ENCODE peak calls at places on chromosomes 13 and 19, in seven cellular contexts. Z, Q, N, J, D, G and B are unnamed samples.

GRCh38 chr19:4547303-4548237 is 7.7 kb upstream of the LRG1 start:
- DNase-seq in N (peak), G (no peak), Z (no peak), D (no peak), J (no peak), Q (peak), B (peak)

GRCh38 chr19:8366961-8367326 is 3.0 kb downstream of the ANGPTL4 start:
- DNase-seq in G (peak), Q (no peak), Z (peak), J (no peak), N (peak), D (no peak), B (no peak)

GRCh38 chr13:112055032-112055416 is 11.9 kb upstream of the SOX1 start:
- DNase-seq in D (no peak), G (no peak), J (no peak), Q (no peak), Z (no peak), N (no peak), B (no peak)

GRCh38 chr13:48630291-48630690 is 23.4 kb upstream of the CYSLTR2 start:
- DNase-seq in D (no peak), G (no peak), Q (no peak), Z (no peak), J (no peak), N (no peak), B (no peak)

GRCh38 chr13:47005761-47006414 is 109.0 kb upstream of the HTR2A start:
- DNase-seq in G (no peak), D (no peak), Q (no peak), Z (no peak), J (no peak), N (no peak), B (no peak)

GRCh38 chr19:52992109-52993004 is 21.4 kb upstream of the ERVV-1 start:
- DNase-seq in D (peak), G (peak), Z (peak), Q (peak), N (peak), J (no peak), B (peak)

GRCh38 chr13:64959276-64959675 is 2270.9 kb downstream of the PCDH9 start:
- DNase-seq in N (no peak), Z (no peak), D (no peak), J (no peak), G (no peak), Q (no peak), B (no peak)

GRCh38 chr13:34863360-34864135 is 78.5 kb upstream of the NBEA start:
- DNase-seq in G (no peak), Z (no peak), D (no peak), Q (no peak), J (peak), N (no peak), B (no peak)

GRCh38 chr19:1252818-1253513 is 4.6 kb downstream of the MIDN start:
- DNase-seq in Z (peak), N (peak), J (no peak), D (peak), G (peak), Q (peak), B (peak)

GRCh38 chr19:16160943-16161560 is 12.3 kb downstream of the CIB3 start:
- DNase-seq in N (no peak), Z (no peak), J (peak), Q (no peak), D (no peak), G (peak), B (no peak)

GRCh38 chr19:14505488-14506239 is 9.7 kb upstream of the GIPC1 start:
- DNase-seq in J (peak), Z (no peak), D (no peak), Q (peak), N (no peak), G (peak), B (peak)

GRCh38 chr13:102677122-102677521 is 17.7 kb downstream of the METTL21C start:
- DNase-seq in Z (no peak), D (no peak), Q (no peak), N (no peak), J (no peak), G (no peak), B (no peak)

GRCh38 chr13:35990196-35990595 is 141.0 kb downstream of the DCLK1 start:
- DNase-seq in Q (no peak), J (no peak), Z (no peak), N (no peak), D (no peak), G (no peak), B (no peak)

GRCh38 chr19:5149508-5149907 is 180.6 kb downstream of the KDM4B start:
- DNase-seq in G (no peak), J (no peak), Q (no peak), N (no peak), Z (no peak), D (no peak), B (no peak)

GRCh38 chr13:81800433-81800832 is 1459.5 kb upstream of the SPRY2 start:
- DNase-seq in N (no peak), Z (no peak), G (no peak), D (no peak), J (no peak), Q (no peak), B (no peak)

GRCh38 chr13:94252209-94252608 is 227.3 kb downstream of the DCT start:
- DNase-seq in Z (no peak), G (no peak), D (no peak), N (no peak), Q (no peak), J (no peak), B (no peak)

GRCh38 chr19:33512580-33513137 is 8.9 kb downstream of the PEPD start:
- DNase-seq in D (no peak), J (no peak), Q (no peak), Z (no peak), N (no peak), G (no peak), B (no peak)
- TF ChIP-seq POLR2A in D (no peak), J (no peak), Q (no peak), Z (no peak), N (no peak), G (no peak), B (no peak)

GRCh38 chr13:24218977-24219376 is 58.5 kb downstream of the SPATA13 start:
- DNase-seq in D (no peak), Q (no peak), J (no peak), N (no peak), Z (no peak), G (no peak), B (no peak)
- H3K27ac ChIP-seq in D (no peak), Q (no peak), J (no peak), N (no peak), Z (peak), G (peak), B (peak)

GRCh38 chr13:30307966-30308290 is 577 bp upstream of the KATNAL1 start:
- DNase-seq in N (no peak), Q (no peak), Z (no peak), D (no peak), J (no peak), G (no peak), B (no peak)
- TF ChIP-seq POLR2A in N (no peak), Q (no peak), Z (no peak), D (no peak), J (no peak), G (no peak), B (no peak)

GRCh38 chr13:60260440-60260839 is 96.7 kb upstream of the DIAPH3 start:
- DNase-seq in Z (no peak), J (no peak), D (no peak), N (no peak), Q (no peak), G (no peak), B (no peak)
- H3K27ac ChIP-seq in Z (no peak), J (no peak), D (no peak), N (no peak), Q (no peak), G (no peak), B (no peak)

DNA sequence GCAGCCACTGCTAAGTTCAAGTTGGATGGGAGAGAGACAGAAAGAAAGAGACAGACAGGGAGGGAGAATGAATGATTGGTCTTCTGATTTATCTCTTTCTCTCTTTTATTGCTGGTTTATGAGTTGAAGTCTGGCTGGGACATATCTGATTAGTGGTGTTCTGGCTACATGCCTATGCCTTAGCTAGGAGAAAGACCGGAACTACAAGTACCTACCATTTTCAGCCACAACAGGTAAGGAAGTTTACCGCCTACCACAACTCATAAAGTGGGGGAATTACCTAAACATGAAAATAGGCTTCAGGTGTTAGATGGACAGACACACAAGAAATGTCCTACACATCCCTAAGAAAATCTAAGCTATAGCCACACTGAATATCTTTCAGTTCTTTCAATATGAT is 36.6 kb upstream of the GPC6 start:
- DNase-seq in N (no peak), Q (no peak), J (no peak), G (no peak), D (no peak), Z (no peak), B (no peak)
- TF ChIP-seq POLR2A in N (no peak), Q (no peak), J (no peak), G (no peak), D (no peak), Z (no peak), B (no peak)

DNA sequence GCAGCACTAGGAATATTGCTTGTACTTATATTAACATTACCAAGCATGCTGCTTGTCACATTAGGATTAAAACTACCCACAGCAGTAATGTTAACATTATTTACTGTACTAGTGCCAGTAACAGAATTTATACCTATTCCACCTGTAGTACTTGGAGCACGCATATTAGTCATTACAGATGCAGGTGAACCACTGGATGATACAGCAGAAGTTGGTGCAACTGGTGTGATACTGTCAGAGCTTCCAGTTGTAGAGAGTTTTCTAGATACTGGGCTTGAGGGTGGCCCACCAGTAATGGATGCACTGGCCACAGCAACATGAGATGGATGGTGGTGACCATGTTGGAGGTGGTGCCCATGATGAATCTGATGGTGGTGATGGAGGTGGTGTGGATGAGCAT is 1.1 kb downstream of the TSC22D1 start:
- DNase-seq in Z (no peak), G (no peak), Q (no peak), D (no peak), J (no peak), N (no peak), B (no peak)
- H3K27ac ChIP-seq in Z (peak), G (peak), Q (peak), D (no peak), J (no peak), N (no peak), B (peak)

GRCh38 chr13:59865398-59865797 is 298.3 kb downstream of the DIAPH3 start:
- DNase-seq in N (no peak), J (no peak), Q (no peak), Z (no peak), G (no peak), D (no peak), B (no peak)
- TF ChIP-seq POLR2A in N (no peak), J (no peak), Q (no peak), Z (no peak), G (no peak), D (no peak), B (no peak)